ENCODE peak calls at places on chromosomes 5 and 9, in eight cellular contexts. F is upper lobe of right lung, G is C1 segment of cervical spinal cord, D is amniotic stem cell, X is DMS153, J is naive B cell, V is lower leg skin, L is mesothelial cell of epicardium. E is an unnamed sample.

GRCh38 chr5:124628251-124628650 is 118.2 kb downstream of the ZNF608 start:
- DNase-seq in F (no peak), G (no peak), D (no peak), X (no peak), J (no peak), V (no peak), L (no peak), E (no peak)

GRCh38 chr9:92094655-92095054 is 20.6 kb downstream of the SPTLC1 start:
- DNase-seq in F (no peak), G (no peak), D (no peak), X (no peak), J (no peak), V (no peak), L (no peak), E (no peak)

GRCh38 chr9:84382728-84383127 is 42.2 kb upstream of the SLC28A3 start:
- DNase-seq in F (no peak), G (no peak), D (no peak), X (no peak), J (no peak), V (peak; percentile 7), L (no peak), E (no peak)

GRCh38 chr9:136328622-136329041 is 1.3 kb downstream of the GPSM1 start:
- DNase-seq in F (no peak), G (no peak), D (no peak), X (no peak), J (no peak), V (no peak), L (no peak), E (no peak)

GRCh38 chr5:133347039-133347438 is 265.3 kb downstream of the FSTL4 start:
- DNase-seq in F (no peak), G (no peak), D (no peak), X (no peak), J (no peak), V (no peak), L (no peak), E (no peak)

GRCh38 chr5:122091942-122092600 is 14.0 kb upstream of the LOX start:
- DNase-seq in F (no peak), G (no peak), D (no peak), X (no peak), J (no peak), V (no peak), L (no peak), E (peak; percentile 42)

GRCh38 chr9:14213504-14213903 is 100.4 kb downstream of the NFIB start:
- DNase-seq in F (no peak), G (no peak), D (no peak), X (no peak), J (no peak), V (no peak), L (no peak), E (no peak)

GRCh38 chr5:98403131-98403530 is 370.3 kb upstream of the RGMB start:
- DNase-seq in F (no peak), G (no peak), D (no peak), X (no peak), J (no peak), V (no peak), L (no peak), E (no peak)

GRCh38 chr9:38046669-38047300 is 22.2 kb downstream of the SHB start:
- DNase-seq in F (no peak), G (no peak), D (peak; percentile 31), X (no peak), J (no peak), V (no peak), L (no peak), E (peak; percentile 83)

GRCh38 chr9:136726631-136727191 is 14.3 kb downstream of the DIPK1B start:
- DNase-seq in F (no peak), G (no peak), D (no peak), X (no peak), J (peak; percentile 47), V (no peak), L (no peak), E (no peak)

GRCh38 chr5:128384068-128384467 is 154.0 kb downstream of the FBN2 start:
- DNase-seq in F (no peak), G (no peak), D (no peak), X (no peak), J (no peak), V (no peak), L (no peak), E (no peak)

GRCh38 chr5:98836175-98836574 is 62.7 kb downstream of the RGMB start:
- DNase-seq in F (no peak), G (no peak), D (no peak), X (no peak), J (no peak), V (no peak), L (no peak), E (no peak)

GRCh38 chr9:34675048-34675714 is 12.7 kb upstream of the CCL27 start:
- DNase-seq in F (no peak), G (no peak), D (peak; percentile 38), X (peak; percentile 6), J (peak; percentile 20), V (no peak), L (peak; percentile 66), E (peak; percentile 52)

GRCh38 chr5:6143523-6143922 is 234.8 kb downstream of the MED10 start:
- DNase-seq in F (no peak), G (no peak), D (no peak), X (no peak), J (no peak), V (no peak), L (no peak), E (no peak)

GRCh38 chr9:115237383-115238087 is 119.6 kb upstream of the TNC start:
- DNase-seq in F (no peak), G (no peak), D (no peak), X (no peak), J (no peak), V (peak; percentile 91), L (no peak), E (no peak)

GRCh38 chr5:82796643-82797416 is 280.4 kb downstream of the TMEM167A start:
- DNase-seq in F (no peak), G (no peak), D (no peak), X (no peak), J (no peak), V (no peak), L (no peak), E (no peak)

GRCh38 chr5:948472-949274 is 56.0 kb downstream of the TRIP13 start:
- DNase-seq in F (peak; percentile 51), G (no peak), D (no peak), X (no peak), J (no peak), V (no peak), L (peak; percentile 37), E (no peak)

GRCh38 chr5:160382361-160382760 is 11.9 kb upstream of the C1QTNF2 start:
- DNase-seq in F (no peak), G (no peak), D (no peak), X (no peak), J (no peak), V (no peak), L (no peak), E (no peak)

GRCh38 chr5:142958933-142959682 is 188.9 kb downstream of the ARHGAP26 start:
- DNase-seq in F (no peak), G (no peak), D (no peak), X (no peak), J (no peak), V (no peak), L (no peak), E (no peak)

GRCh38 chr5:139637438-139638089 is 10.6 kb upstream of the CXXC5 start:
- DNase-seq in F (peak; percentile 92), G (peak; percentile 82), D (peak; percentile 56), X (peak; percentile 23), J (peak; percentile 81), V (peak; percentile 97), L (peak; percentile 71), E (no peak)

GRCh38 chr9:89670114-89670513 is 65.3 kb downstream of the GADD45G start:
- DNase-seq in F (peak; percentile 53), G (no peak), D (no peak), X (no peak), J (no peak), V (no peak), L (no peak), E (no peak)

GRCh38 chr9:84138543-84138942 is 157.9 kb downstream of the RMI1 start:
- DNase-seq in F (no peak), G (no peak), D (no peak), X (no peak), J (no peak), V (no peak), L (no peak), E (no peak)

GRCh38 chr5:68431181-68431580 is 215.6 kb downstream of the PIK3R1 start:
- DNase-seq in F (no peak), G (no peak), D (no peak), X (no peak), J (no peak), V (no peak), L (no peak), E (no peak)

GRCh38 chr5:73215525-73215890 is 42.5 kb downstream of the TMEM174 start:
- DNase-seq in F (no peak), G (no peak), D (no peak), X (no peak), J (no peak), V (no peak), L (no peak), E (no peak)

GRCh38 chr5:98050583-98050982 is 722.9 kb upstream of the RGMB start:
- DNase-seq in F (no peak), G (no peak), D (no peak), X (no peak), J (no peak), V (no peak), L (no peak), E (peak; percentile 5)

GRCh38 chr9:89755835-89756234 is 151.0 kb downstream of the GADD45G start:
- DNase-seq in F (no peak), G (no peak), D (no peak), X (peak; percentile 69), J (no peak), V (no peak), L (no peak), E (peak; percentile 68)

GRCh38 chr5:42991477-42992034 is 48.6 kb downstream of the ANXA2R start:
- DNase-seq in F (no peak), G (no peak), D (no peak), X (no peak), J (no peak), V (no peak), L (no peak), E (no peak)

GRCh38 chr9:131257266-131258025 is 18.9 kb downstream of the FAM78A start:
- DNase-seq in F (no peak), G (no peak), D (no peak), X (no peak), J (no peak), V (no peak), L (no peak), E (no peak)

GRCh38 chr5:31511305-31511704 is 20.6 kb downstream of the DROSHA start:
- DNase-seq in F (no peak), G (no peak), D (no peak), X (no peak), J (no peak), V (no peak), L (no peak), E (no peak)

GRCh38 chr9:126367646-126368419 is 41.2 kb downstream of the MVB12B start:
- DNase-seq in F (no peak), G (no peak), D (no peak), X (no peak), J (no peak), V (peak; percentile 48), L (no peak), E (no peak)

E was measured in RWPE1.